ENCODE peak calls at places on chromosomes 12 and 14, in eight cellular contexts. M, C, U, T, R, V, A and O are unnamed samples.

GRCh38 chr14:101482066-101482465 is 79.2 kb upstream of the DIO3 start:
- DNase-seq in M (no peak), C (no peak), U (no peak), T (no peak), R (no peak), V (no peak), A (no peak), O (no peak)

GRCh38 chr12:76719171-76719631 is 44.7 kb upstream of the ZDHHC17 start:
- DNase-seq in M (no peak), C (no peak), U (no peak), T (no peak), R (no peak), V (no peak), A (peak; percentile 64), O (peak; percentile 36)

GRCh38 chr14:30521899-30522736 is 36.8 kb upstream of the G2E3 start:
- DNase-seq in M (peak; percentile 22), C (peak; percentile 52), U (peak; percentile 42), T (peak; percentile 36), R (no peak), V (no peak), A (no peak), O (peak; percentile 2)

GRCh38 chr14:96067985-96068930 is 29.1 kb downstream of the C14orf132 start:
- DNase-seq in M (no peak), C (no peak), U (no peak), T (no peak), R (no peak), V (no peak), A (no peak), O (no peak)

GRCh38 chr12:99959549-99960170 is 25.1 kb downstream of the ANKS1B start:
- DNase-seq in M (no peak), C (peak; percentile 30), U (peak; percentile 64), T (no peak), R (no peak), V (no peak), A (no peak), O (no peak)

GRCh38 chr12:120820885-120821510 is 83.2 kb downstream of the SPPL3 start:
- DNase-seq in M (no peak), C (no peak), U (no peak), T (no peak), R (no peak), V (no peak), A (no peak), O (no peak)

GRCh38 chr12:115132145-115132544 is 448.2 kb upstream of the TBX3 start:
- DNase-seq in M (no peak), C (peak; percentile 1), U (no peak), T (no peak), R (no peak), V (no peak), A (peak; percentile 70), O (peak; percentile 62)

GRCh38 chr12:11593013-11593412 is 56.5 kb upstream of the ETV6 start:
- DNase-seq in M (no peak), C (no peak), U (no peak), T (peak; percentile 7), R (no peak), V (no peak), A (no peak), O (no peak)

GRCh38 chr12:3193755-3194154 is 116.6 kb downstream of the TSPAN9 start:
- DNase-seq in M (no peak), C (no peak), U (no peak), T (no peak), R (no peak), V (no peak), A (no peak), O (no peak)

GRCh38 chr12:46942579-46942978 is 116.8 kb upstream of the SLC38A4 start:
- DNase-seq in M (no peak), C (peak; percentile 70), U (no peak), T (no peak), R (no peak), V (no peak), A (no peak), O (no peak)

GRCh38 chr14:29724991-29725390 is 202.7 kb downstream of the PRKD1 start:
- DNase-seq in M (no peak), C (peak; percentile 69), U (peak; percentile 77), T (no peak), R (no peak), V (no peak), A (no peak), O (no peak)

GRCh38 chr14:100422556-100423420 is 99.6 kb downstream of the SLC25A47 start:
- DNase-seq in M (no peak), C (peak; percentile 14), U (no peak), T (no peak), R (no peak), V (no peak), A (no peak), O (no peak)